ENCODE peak calls at places on chromosomes 12 and 14, in seven cellular contexts. T is PC-9; L is CD4-positive, CD25-positive, alpha-beta regulatory T cell; A is GM23248; R is aorta; G is colonic mucosa; Z is GM23338. F is an unnamed sample. For H3K4me1, the result is how much of the 10 kb centered on the place peaks cover.

GRCh38 chr12:116455540-116456306 is 103.5 kb upstream of the MAP1LC3B2 start:
- DNase-seq in L (no peak), A (peak), R (peak), Z (peak), T (peak), G (peak), F (peak)

GRCh38 chr14:93994919-93995682 is 2.0 kb upstream of the CCDC197 start:
- DNase-seq in G (no peak), R (peak), Z (peak), L (no peak), A (peak), T (no peak), F (no peak)

GRCh38 chr14:91237219-91237618 is 7.3 kb downstream of the GPR68 start:
- DNase-seq in L (no peak), T (no peak), R (no peak), G (no peak), A (peak), Z (no peak), F (no peak)

GRCh38 chr12:69872804-69873203 is 47.8 kb downstream of the MYRFL start:
- DNase-seq in R (no peak), G (no peak), T (no peak), A (peak), L (no peak), Z (no peak), F (no peak)

GRCh38 chr12:2047752-2048151 is 5.0 kb upstream of the CACNA1C start:
- DNase-seq in Z (no peak), G (no peak), A (no peak), T (no peak), R (no peak), L (no peak), F (no peak)

GRCh38 chr12:25054076-25054782 is 105.3 kb upstream of the BCAT1 start:
- DNase-seq in G (no peak), L (no peak), R (no peak), A (no peak), Z (no peak), T (no peak), F (no peak)

GRCh38 chr12:22755629-22756028 is 130.7 kb downstream of the ETNK1 start:
- DNase-seq in L (no peak), T (no peak), A (no peak), Z (no peak), G (no peak), R (peak), F (no peak)

GRCh38 chr12:129535351-129535750 is 368.5 kb downstream of the TMEM132D start:
- DNase-seq in L (no peak), T (no peak), G (no peak), A (no peak), R (no peak), Z (no peak), F (no peak)

GRCh38 chr14:81450976-81451375 is 50.9 kb upstream of the STON2 start:
- DNase-seq in A (no peak), G (no peak), T (no peak), R (no peak), Z (no peak), L (no peak), F (no peak)

GRCh38 chr12:5783274-5783920 is 161.7 kb downstream of the ANO2 start:
- DNase-seq in L (no peak), T (no peak), Z (no peak), A (peak), G (no peak), R (no peak), F (no peak)

GRCh38 chr12:45670339-45671065 is 59.0 kb upstream of the ARID2 start:
- DNase-seq in Z (no peak), R (no peak), T (no peak), G (no peak), A (peak), L (peak), F (no peak)

GRCh38 chr12:3795096-3795799 is 42.3 kb upstream of the CRACR2A start:
- DNase-seq in R (no peak), Z (no peak), L (no peak), G (no peak), A (no peak), T (no peak), F (no peak)

GRCh38 chr12:98373019-98373554 is 142.3 kb upstream of the TMPO start:
- DNase-seq in T (no peak), R (no peak), A (peak), Z (peak), G (no peak), L (no peak), F (peak)

GRCh38 chr12:132285991-132286681 is 43.3 kb downstream of the GALNT9 start:
- DNase-seq in L (no peak), Z (peak), R (peak), G (peak), T (peak), A (peak), F (no peak)
- H3K4me1 ChIP-seq in L (under half), Z (under half), R (under half), G (under half), T (under half), A (under half), F (under half)

DNA sequence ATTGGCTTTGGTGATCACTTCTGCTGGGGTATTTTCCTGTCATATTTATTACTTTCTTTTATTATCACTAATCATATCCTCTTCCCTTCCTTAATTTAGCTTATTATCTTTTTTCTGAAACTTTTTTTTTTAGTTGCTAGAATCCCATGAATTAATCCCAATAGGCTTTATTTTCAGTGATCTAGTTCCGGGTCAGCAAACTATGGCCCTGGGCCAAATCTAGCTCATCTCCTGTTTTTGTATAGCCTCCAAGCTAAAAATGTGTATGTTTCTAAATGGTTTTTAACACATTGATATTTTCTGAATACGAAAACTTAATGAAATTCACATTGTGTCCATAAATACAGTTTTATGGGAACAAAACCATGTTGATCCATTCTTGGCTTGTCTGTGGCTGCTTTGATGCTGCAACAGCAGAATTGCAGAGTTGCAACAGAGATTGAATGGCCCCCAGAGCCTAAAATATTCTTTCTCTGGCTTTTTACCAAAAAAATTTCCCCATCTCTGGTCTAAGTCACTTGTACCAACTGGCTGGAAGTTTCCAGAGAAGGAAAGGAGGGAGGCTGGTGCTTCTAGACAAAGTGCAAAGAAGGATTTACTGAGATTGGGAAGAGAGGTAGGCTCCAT is 47.5 kb downstream of the ZNF664 start:
- DNase-seq in Z (no peak), R (no peak), T (no peak), A (peak), G (no peak), L (no peak), F (no peak)
- H3K4me1 ChIP-seq in Z (under half), R (under half), T (under half), A (under half), G (under half), L (under half), F (under half)

GRCh38 chr14:92539875-92540274 is 26.3 kb downstream of the RIN3 start:
- DNase-seq in R (peak), G (no peak), L (no peak), Z (no peak), A (no peak), T (no peak), F (no peak)

GRCh38 chr14:92539419-92539818 is 25.8 kb downstream of the RIN3 start:
- DNase-seq in A (peak), R (no peak), T (no peak), Z (no peak), G (no peak), L (no peak), F (no peak)

GRCh38 chr14:92538412-92539017 is 24.9 kb downstream of the RIN3 start:
- DNase-seq in L (no peak), A (no peak), T (no peak), Z (no peak), G (no peak), R (no peak), F (no peak)

GRCh38 chr14:92542766-92543554 is 29.4 kb downstream of the RIN3 start:
- DNase-seq in A (no peak), Z (no peak), T (no peak), L (no peak), R (no peak), G (no peak), F (no peak)

DNA sequence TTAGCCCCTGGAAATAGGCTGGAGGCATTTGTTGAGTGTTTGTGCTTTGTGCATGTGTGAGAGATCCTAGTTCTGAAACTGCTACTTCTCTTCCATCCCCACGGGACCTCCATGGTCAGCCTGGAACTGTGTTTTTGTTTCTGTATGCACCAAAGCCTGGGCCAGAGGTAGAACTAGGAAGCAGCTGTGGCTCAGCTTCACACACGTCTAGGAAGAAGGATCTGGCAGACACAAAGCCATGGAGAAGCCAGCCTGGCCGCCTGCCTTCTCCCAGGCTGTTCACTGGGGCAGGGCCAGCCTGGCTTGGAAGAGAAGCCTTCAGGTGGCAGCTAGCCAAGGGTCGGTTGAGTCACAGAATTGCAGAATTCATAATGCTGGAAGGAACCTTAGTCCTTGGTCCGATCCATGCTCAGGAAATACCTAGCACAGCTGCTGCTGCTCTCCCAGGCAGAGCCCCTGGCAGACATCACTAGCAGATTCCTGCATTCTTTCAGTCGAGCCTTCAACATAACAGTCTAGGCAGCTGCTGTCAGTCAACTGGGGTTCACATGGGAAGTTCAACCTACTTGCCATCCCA is 27.0 kb downstream of the RIN3 start:
- DNase-seq in G (peak), Z (peak), A (peak), R (peak), T (peak), L (no peak), F (no peak)
- H3K4me1 ChIP-seq in G (under half), Z (under half), A (under half), R (under half), T (under half), L (under half), F (under half)

GRCh38 chr14:99566009-99566389 is 38.0 kb downstream of the CCDC85C start:
- DNase-seq in R (no peak), L (no peak), T (peak), G (no peak), Z (no peak), A (no peak), F (no peak)
- H3K4me1 ChIP-seq in R (under half), L (under half), T (under half), G (under half), Z (under half), A (under half), F (half or more)

GRCh38 chr12:105229446-105229845 is 6.5 kb downstream of the APPL2 start:
- DNase-seq in R (no peak), A (peak), L (no peak), Z (no peak), T (no peak), G (peak), F (no peak)
- H3K4me1 ChIP-seq in R (under half), A (half or more), L (under half), Z (under half), T (under half), G (under half), F (under half)

DNA sequence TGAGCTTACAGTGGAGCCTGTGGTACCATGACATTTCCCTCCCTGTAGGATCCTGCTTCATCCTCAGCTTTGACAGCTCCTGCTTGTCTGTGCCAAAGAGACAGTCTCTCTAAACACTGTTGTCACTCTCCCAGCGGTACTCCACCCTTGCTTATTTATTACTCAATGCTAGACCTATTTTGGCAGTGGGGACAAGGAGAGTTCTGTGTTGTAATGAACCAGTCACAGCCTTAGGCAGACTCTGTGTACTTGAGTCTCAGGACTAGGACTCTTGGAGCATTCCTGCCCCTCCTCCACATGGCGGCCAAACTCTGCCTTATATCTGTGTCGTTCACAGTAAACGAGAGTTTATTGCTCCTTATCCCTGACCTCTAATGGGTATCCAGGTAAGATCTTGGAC is 70.9 kb downstream of the PIK3C2G start:
- DNase-seq in R (no peak), Z (no peak), G (no peak), T (no peak), A (peak), L (no peak), F (no peak)
- H3K4me1 ChIP-seq in R (under half), Z (under half), G (under half), T (under half), A (under half), L (under half), F (under half)

GRCh38 chr14:104514156-104514848 is 65.3 kb upstream of the C14orf180 start:
- DNase-seq in Z (no peak), R (no peak), G (no peak), L (no peak), A (no peak), T (no peak), F (no peak)

GRCh38 chr14:104513641-104514046 is 65.9 kb upstream of the C14orf180 start:
- DNase-seq in Z (no peak), G (no peak), R (no peak), L (no peak), A (no peak), T (no peak), F (no peak)

GRCh38 chr14:104512061-104512460 is 67.5 kb upstream of the C14orf180 start:
- DNase-seq in R (no peak), T (no peak), Z (no peak), G (no peak), L (no peak), A (no peak), F (no peak)

GRCh38 chr14:104510794-104511611 is 68.6 kb upstream of the C14orf180 start:
- DNase-seq in G (no peak), Z (no peak), T (no peak), A (no peak), R (no peak), L (no peak), F (no peak)

GRCh38 chr14:104512771-104513640 is 66.6 kb upstream of the C14orf180 start:
- DNase-seq in T (no peak), G (no peak), A (no peak), Z (peak), R (no peak), L (no peak), F (no peak)
- H3K4me1 ChIP-seq in T (under half), G (under half), A (under half), Z (under half), R (under half), L (under half), F (under half)

GRCh38 chr12:6927999-6928702 is 392 bp downstream of the ATN1 start:
- DNase-seq in T (no peak), A (peak), Z (peak), R (peak), L (no peak), G (no peak), F (peak)

GRCh38 chr12:6932766-6933165 is 5.0 kb downstream of the ATN1 start:
- DNase-seq in L (no peak), G (no peak), A (no peak), Z (no peak), T (no peak), R (no peak), F (no peak)

GRCh38 chr12:6928703-6929407 is 1.1 kb downstream of the ATN1 start:
- DNase-seq in G (no peak), L (no peak), R (peak), Z (no peak), T (no peak), A (peak), F (no peak)

GRCh38 chr12:6927379-6927991 is at the start of gene ATN1:
- DNase-seq in Z (peak), A (peak), G (peak), R (peak), T (peak), L (peak), F (peak)

GRCh38 chr12:6929806-6930452 is 2.2 kb downstream of the ATN1 start:
- DNase-seq in L (no peak), G (no peak), T (no peak), Z (no peak), A (no peak), R (peak), F (no peak)
- H3K4me1 ChIP-seq in L (under half), G (under half), T (under half), Z (under half), A (under half), R (under half), F (under half)

GRCh38 chr14:34329281-34329680 is 132.8 kb downstream of the SPTSSA start:
- DNase-seq in G (no peak), A (no peak), R (no peak), Z (no peak), L (no peak), T (no peak), F (no peak)

GRCh38 chr14:34331728-34332623 is 130.1 kb downstream of the SPTSSA start:
- DNase-seq in Z (peak), T (peak), G (peak), A (peak), L (peak), R (peak), F (peak)

GRCh38 chr14:34334329-34334728 is 127.7 kb downstream of the SPTSSA start:
- DNase-seq in Z (no peak), R (no peak), A (no peak), L (no peak), T (no peak), G (no peak), F (no peak)

GRCh38 chr14:34328178-34328577 is 133.9 kb downstream of the SPTSSA start:
- DNase-seq in T (no peak), L (no peak), G (no peak), Z (no peak), A (no peak), R (no peak), F (no peak)

DNA sequence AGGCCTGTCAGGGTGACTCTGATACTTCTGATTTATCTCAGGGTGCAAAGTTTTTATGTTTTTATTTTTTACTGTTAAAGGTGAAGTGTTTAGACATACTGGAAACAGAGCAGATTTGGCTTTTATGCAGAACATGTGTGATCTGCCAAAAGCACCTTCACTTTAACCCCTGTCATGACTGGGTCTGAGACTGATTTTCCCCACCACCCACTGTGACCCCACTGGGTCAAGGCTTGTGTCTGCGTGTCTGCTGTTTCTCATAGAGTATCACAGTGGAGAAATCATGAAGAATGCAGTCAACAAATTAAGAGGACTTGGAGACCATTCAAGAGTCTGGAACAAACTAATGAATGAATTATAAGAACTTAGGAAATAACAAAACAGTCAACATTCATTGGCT is 131.2 kb downstream of the SPTSSA start:
- DNase-seq in Z (no peak), L (no peak), G (no peak), R (no peak), T (no peak), A (no peak), F (no peak)
- H3K4me1 ChIP-seq in Z (under half), L (under half), G (under half), R (under half), T (under half), A (under half), F (under half)